ENCODE peak calls at places on chromosomes 11 and 22, in ten cellular contexts. W is progenitor cell of endocrine pancreas, F is sciatic nerve, O is WTC11, L is H9, H is AG04449, Z is fibroblast of lung, B is vagina, S is stromal cell of bone marrow, D is T-helper 9 cell. M is an unnamed sample.

GRCh38 chr11:60978546-60979380 is 7.3 kb downstream of the CD6 start:
- DNase-seq in S (no peak), Z (no peak), D (peak), F (no peak), L (no peak), W (no peak), O (no peak), H (no peak), B (no peak), M (no peak)

GRCh38 chr11:2701230-2701629 is 1.4 kb upstream of the KCNQ1OT1 start:
- DNase-seq in F (no peak), B (no peak), W (no peak), L (no peak), D (no peak), Z (no peak), S (no peak), H (no peak), O (peak), M (no peak)

GRCh38 chr11:72238492-72239295 is 5.3 kb downstream of the PHOX2A start:
- DNase-seq in D (no peak), S (no peak), B (no peak), O (peak), F (no peak), W (no peak), L (peak), Z (no peak), H (no peak), M (no peak)

GRCh38 chr11:114026355-114026754 is 33.2 kb upstream of the ZBTB16 start:
- DNase-seq in W (no peak), O (peak), Z (peak), S (no peak), B (no peak), F (no peak), H (no peak), D (peak), L (peak), M (no peak)

GRCh38 chr11:75341583-75341982 is 9.9 kb downstream of the ARRB1 start:
- DNase-seq in L (no peak), O (no peak), H (no peak), B (no peak), Z (no peak), D (no peak), W (no peak), F (no peak), S (no peak), M (no peak)

GRCh38 chr22:22951035-22951434 is 63.4 kb downstream of the IGLL5 start:
- DNase-seq in W (no peak), B (peak), S (no peak), L (no peak), D (no peak), F (no peak), Z (no peak), O (no peak), H (no peak), M (no peak)

GRCh38 chr11:129885381-129885780 is 10.0 kb downstream of the NFRKB start:
- DNase-seq in D (no peak), B (no peak), Z (no peak), S (no peak), L (no peak), O (no peak), W (no peak), F (no peak), H (no peak), M (no peak)

GRCh38 chr11:128890543-128891409 is at the start of gene KCNJ5:
- DNase-seq in O (peak), W (no peak), S (no peak), F (no peak), D (no peak), Z (no peak), H (no peak), B (no peak), L (peak), M (peak)

GRCh38 chr22:23119492-23120414 is 22.0 kb downstream of the RSPH14 start:
- DNase-seq in B (no peak), W (no peak), Z (no peak), O (no peak), F (no peak), L (no peak), S (no peak), H (no peak), D (peak), M (no peak)

GRCh38 chr11:62882428-62882742 is 1.7 kb downstream of the SLC3A2 start:
- DNase-seq in L (no peak), W (no peak), Z (no peak), B (no peak), S (no peak), D (no peak), O (no peak), H (no peak), F (no peak), M (no peak)

GRCh38 chr11:77590194-77590591 is 440 bp downstream of the AQP11 start:
- DNase-seq in H (no peak), D (no peak), Z (peak), O (peak), F (no peak), W (peak), L (peak), S (no peak), B (no peak), M (peak)

GRCh38 chr11:61579398-61580291 is 1.2 kb downstream of the SYT7 start:
- DNase-seq in Z (no peak), O (no peak), D (no peak), S (no peak), H (no peak), L (peak), W (no peak), B (no peak), F (no peak), M (no peak)

GRCh38 chr11:111357150-111358037 is 21.7 kb downstream of the POU2AF1 start:
- DNase-seq in F (no peak), W (no peak), D (no peak), B (peak), S (no peak), O (no peak), L (no peak), H (no peak), Z (no peak), M (no peak)

GRCh38 chr11:120212926-120213325 is 2.1 kb downstream of the OAF start:
- DNase-seq in F (no peak), H (no peak), B (no peak), S (no peak), Z (no peak), O (no peak), W (no peak), L (no peak), D (no peak), M (no peak)

GRCh38 chr22:17266261-17266971 is 47.2 kb upstream of the ADA2 start:
- DNase-seq in D (no peak), F (peak), H (no peak), W (no peak), O (peak), Z (no peak), B (no peak), L (peak), S (no peak), M (peak)

GRCh38 chr11:1369371-1370005 is 20.2 kb upstream of the BRSK2 start:
- DNase-seq in F (no peak), O (no peak), B (no peak), D (no peak), H (no peak), W (no peak), L (no peak), Z (no peak), S (no peak), M (no peak)

GRCh38 chr22:42229455-42230149 is 40.9 kb downstream of the TCF20 start:
- DNase-seq in L (no peak), D (no peak), W (no peak), S (peak), O (no peak), H (no peak), F (no peak), B (no peak), Z (peak), M (no peak)

GRCh38 chr22:38706101-38706884 is 549 bp downstream of the GTPBP1 start:
- DNase-seq in L (no peak), B (no peak), S (no peak), F (peak), W (peak), D (peak), H (no peak), Z (peak), O (peak), M (peak)

GRCh38 chr11:13837286-13837685 is 125.2 kb upstream of the SPON1 start:
- DNase-seq in W (no peak), F (no peak), Z (peak), D (no peak), S (no peak), O (no peak), B (no peak), L (no peak), H (no peak), M (peak)

GRCh38 chr22:16970446-16970845 is 37.6 kb downstream of the GAB4 start:
- DNase-seq in W (no peak), F (no peak), B (peak), D (no peak), L (no peak), Z (no peak), O (no peak), S (no peak), H (no peak), M (no peak)

GRCh38 chr11:45026835-45027234 is 76.2 kb upstream of the TP53I11 start:
- DNase-seq in Z (no peak), H (no peak), W (no peak), D (no peak), B (no peak), O (no peak), F (no peak), L (no peak), S (no peak), M (no peak)

GRCh38 chr11:31798057-31799035 is 12.8 kb downstream of the PAX6 start:
- DNase-seq in B (peak), O (peak), Z (no peak), H (no peak), L (peak), F (no peak), W (no peak), D (no peak), S (no peak), M (no peak)

GRCh38 chr11:86245369-86246292 is 1.1 kb downstream of the EED start:
- DNase-seq in F (no peak), L (peak), Z (peak), H (no peak), W (peak), S (no peak), O (no peak), D (peak), B (no peak), M (peak)

GRCh38 chr11:14029415-14029814 is 66.9 kb downstream of the SPON1 start:
- DNase-seq in W (no peak), H (no peak), B (no peak), O (peak), F (no peak), Z (no peak), D (no peak), S (no peak), L (peak), M (no peak)

GRCh38 chr11:116176484-116177005 is 596.2 kb downstream of the BUD13 start:
- DNase-seq in S (no peak), F (no peak), L (no peak), D (no peak), Z (no peak), B (peak), W (no peak), O (no peak), H (no peak), M (no peak)

GRCh38 chr22:42863349-42863911 is 6.4 kb upstream of the ARFGAP3 start:
- DNase-seq in F (no peak), H (peak), Z (peak), W (no peak), B (no peak), L (no peak), O (no peak), D (no peak), S (peak), M (peak)

GRCh38 chr11:83713701-83714100 is 427.5 kb upstream of the CCDC90B start:
- DNase-seq in F (no peak), Z (peak), D (no peak), L (no peak), O (no peak), S (no peak), W (no peak), H (peak), B (no peak), M (no peak)

GRCh38 chr22:40593460-40594273 is 42.9 kb downstream of the MRTFA start:
- DNase-seq in D (no peak), Z (no peak), H (no peak), F (no peak), O (no peak), B (no peak), S (no peak), L (no peak), W (no peak), M (no peak)

GRCh38 chr11:34358258-34358665 is 452 bp upstream of the ABTB2 start:
- DNase-seq in O (peak), L (no peak), D (no peak), S (no peak), W (peak), B (peak), F (peak), Z (peak), H (no peak), M (peak)

GRCh38 chr22:42324991-42325710 is 54.7 kb upstream of the TCF20 start:
- DNase-seq in W (no peak), Z (no peak), B (no peak), O (peak), H (no peak), F (no peak), S (no peak), D (no peak), L (peak), M (no peak)

GRCh38 chr11:105232021-105232420 is 92.5 kb upstream of the CARD18 start:
- DNase-seq in H (no peak), B (no peak), O (no peak), D (no peak), L (no peak), W (no peak), F (no peak), S (no peak), Z (peak), M (no peak)

GRCh38 chr11:58286249-58286648 is 18.2 kb upstream of the OR10W1 start:
- DNase-seq in D (no peak), B (no peak), S (peak), L (peak), H (no peak), Z (peak), O (no peak), F (no peak), W (no peak), M (peak)

GRCh38 chr11:12587333-12587997 is 86.8 kb upstream of the TEAD1 start:
- DNase-seq in H (no peak), W (no peak), D (no peak), O (no peak), S (no peak), F (no peak), L (peak), B (no peak), Z (peak), M (peak)

GRCh38 chr11:69320326-69320725 is 26.4 kb downstream of the MYEOV start:
- DNase-seq in O (no peak), F (no peak), L (no peak), S (no peak), W (no peak), B (no peak), D (no peak), Z (no peak), H (no peak), M (peak)

M was measured in Calu3.